ENCODE peak calls at places on chromosomes 7 and 10, in nine cellular contexts. I is uterus, L is sigmoid colon, G is HepG2, E is breast epithelium, Q is prostate gland, S is transverse colon, B is tibial nerve, V is stomach. R is an unnamed sample.

GRCh38 chr7:20307119-20307518 is 23.6 kb upstream of the ITGB8 start:
- DNase-seq in E (no peak), Q (no peak), I (no peak), L (no peak), S (no peak), B (no peak), G (no peak), V (no peak), R (no peak)

GRCh38 chr7:114791771-114792170 is 130.1 kb upstream of the MDFIC start:
- DNase-seq in I (no peak), Q (no peak), S (no peak), E (no peak), L (no peak), B (no peak), V (no peak), G (no peak), R (no peak)

GRCh38 chr10:34854147-34854601 is 39.1 kb upstream of the PARD3 start:
- DNase-seq in S (no peak), Q (peak; percentile 38), I (peak; percentile 22), L (peak; percentile 62), E (no peak), B (peak; percentile 29), G (no peak), V (no peak), R (no peak)

GRCh38 chr7:77346441-77346840 is 69.7 kb downstream of the GSAP start:
- DNase-seq in S (no peak), B (no peak), I (no peak), Q (no peak), V (no peak), L (no peak), E (no peak), G (no peak), R (no peak)

GRCh38 chr10:14466256-14466655 is 135.5 kb upstream of the FRMD4A start:
- DNase-seq in V (no peak), B (no peak), L (no peak), I (no peak), S (no peak), Q (no peak), E (no peak), G (no peak), R (no peak)

GRCh38 chr7:66379761-66380160 is 174.6 kb downstream of the TPST1 start:
- DNase-seq in B (no peak), G (no peak), L (no peak), S (no peak), I (no peak), V (no peak), E (no peak), Q (no peak), R (no peak)

GRCh38 chr10:72162978-72163377 is 52.8 kb upstream of the ANAPC16 start:
- DNase-seq in Q (no peak), V (no peak), B (no peak), L (no peak), G (no peak), I (no peak), S (no peak), E (no peak), R (no peak)

GRCh38 chr10:12388671-12389070 is 39.3 kb downstream of the CAMK1D start:
- DNase-seq in I (no peak), B (no peak), E (no peak), Q (no peak), G (no peak), L (no peak), S (no peak), V (no peak), R (no peak)

GRCh38 chr10:43120948-43121290 is 17.3 kb upstream of the CSGALNACT2 start:
- DNase-seq in B (peak; percentile 15), S (peak; percentile 26), G (no peak), L (no peak), V (peak; percentile 26), E (no peak), Q (no peak), I (no peak), R (peak; percentile 71)

GRCh38 chr10:5040781-5041470 is 37.3 kb upstream of the AKR1C2 start:
- DNase-seq in S (no peak), Q (no peak), B (no peak), G (peak; percentile 50), L (no peak), E (no peak), I (no peak), V (no peak), R (no peak)

GRCh38 chr7:19122018-19122588 is 4.7 kb upstream of the TWIST1 start:
- DNase-seq in G (no peak), S (no peak), L (no peak), Q (no peak), V (no peak), E (no peak), B (no peak), I (no peak), R (no peak)

GRCh38 chr10:52952391-52953079 is 180.0 kb upstream of the MBL2 start:
- DNase-seq in Q (no peak), B (no peak), I (no peak), V (no peak), L (no peak), S (no peak), E (no peak), G (no peak), R (no peak)

DNA sequence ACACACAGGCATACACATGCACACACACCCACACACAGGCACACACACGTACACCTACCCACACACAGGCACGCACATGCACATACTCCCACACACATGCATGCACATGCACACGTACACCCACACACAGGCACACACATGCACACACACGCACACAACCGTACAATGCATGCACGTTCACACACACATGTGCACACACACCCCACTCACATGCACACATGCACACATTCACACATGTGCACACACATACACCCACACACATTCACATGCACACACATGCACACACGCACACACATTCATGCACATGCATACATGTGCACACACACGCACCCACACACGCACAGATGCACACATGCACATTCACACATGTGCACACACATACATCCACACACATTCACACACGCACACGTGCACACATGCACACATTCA is 59.3 kb downstream of the MKI67 start:
- DNase-seq in B (no peak), Q (no peak), S (peak; percentile 3), E (no peak), I (no peak), V (no peak), L (no peak), G (no peak), R (no peak)
- TF ChIP-seq POLR2A in B (no peak), Q (no peak), S (no peak), E (no peak), I (no peak), V (no peak), L (no peak), G (no peak), R (no peak)

GRCh38 chr10:70551491-70551890 is 51.0 kb downstream of the PRF1 start:
- DNase-seq in Q (no peak), S (no peak), E (no peak), I (no peak), B (no peak), V (no peak), G (no peak), L (no peak), R (no peak)

GRCh38 chr10:70549962-70550845 is 52.3 kb downstream of the PRF1 start:
- DNase-seq in I (peak; percentile 71), Q (peak; percentile 36), G (peak; percentile 44), E (peak; percentile 65), V (peak; percentile 77), L (no peak), B (peak; percentile 76), S (peak; percentile 68), R (peak; percentile 76)

GRCh38 chr10:70555371-70555770 is 47.2 kb downstream of the PRF1 start:
- DNase-seq in L (peak; percentile 40), Q (no peak), S (no peak), E (no peak), I (no peak), B (no peak), G (no peak), V (no peak), R (no peak)

GRCh38 chr10:70551971-70552422 is 50.5 kb downstream of the PRF1 start:
- DNase-seq in E (no peak), Q (no peak), G (peak; percentile 80), I (no peak), V (no peak), L (peak; percentile 80), S (peak; percentile 34), B (peak; percentile 49), R (no peak)

GRCh38 chr10:70552585-70552984 is 50.0 kb downstream of the PRF1 start:
- DNase-seq in V (no peak), I (no peak), B (no peak), S (no peak), L (no peak), G (no peak), Q (no peak), E (no peak), R (no peak)
- H3K27ac ChIP-seq in V (no peak overlapping the region), I (no peak overlapping the region), B (no peak overlapping the region), S (peak overlapping the region; percentile 42), L (no peak overlapping the region), G (no peak overlapping the region), Q (no peak overlapping the region), E (no peak overlapping the region), R (no peak overlapping the region)

GRCh38 chr7:140923358-140924006 is 1.2 kb downstream of the BRAF start:
- DNase-seq in G (no peak), L (no peak), B (peak; percentile 9), Q (peak; percentile 10), S (no peak), I (no peak), V (no peak), E (no peak), R (no peak)

GRCh38 chr7:140922741-140923345 is 1.9 kb downstream of the BRAF start:
- DNase-seq in L (no peak), B (no peak), E (no peak), G (no peak), Q (no peak), S (no peak), V (no peak), I (no peak), R (no peak)

GRCh38 chr7:140924019-140924820 is 509 bp downstream of the BRAF start:
- DNase-seq in Q (peak; percentile 62), G (peak; percentile 65), L (peak; percentile 88), V (peak; percentile 75), S (peak; percentile 79), E (peak; percentile 70), I (peak; percentile 63), B (peak; percentile 65), R (peak; percentile 81)

GRCh38 chr7:140926021-140926812 is 1.5 kb upstream of the BRAF start:
- DNase-seq in I (no peak), G (no peak), S (no peak), V (no peak), L (no peak), Q (no peak), E (no peak), B (no peak), R (no peak)

GRCh38 chr7:140924821-140925421 is at the start of gene BRAF:
- DNase-seq in G (peak; percentile 23), L (peak; percentile 95), B (peak; percentile 87), I (peak; percentile 92), Q (peak; percentile 86), V (peak; percentile 93), S (peak; percentile 95), E (peak; percentile 93), R (peak; percentile 92)
- TF ChIP-seq POLR2A in G (no peak), L (no peak), B (peak; percentile 45), I (peak; percentile 51), Q (peak; percentile 48), V (peak; percentile 10), S (peak; percentile 34), E (peak; percentile 71), R (peak; percentile 7)

DNA sequence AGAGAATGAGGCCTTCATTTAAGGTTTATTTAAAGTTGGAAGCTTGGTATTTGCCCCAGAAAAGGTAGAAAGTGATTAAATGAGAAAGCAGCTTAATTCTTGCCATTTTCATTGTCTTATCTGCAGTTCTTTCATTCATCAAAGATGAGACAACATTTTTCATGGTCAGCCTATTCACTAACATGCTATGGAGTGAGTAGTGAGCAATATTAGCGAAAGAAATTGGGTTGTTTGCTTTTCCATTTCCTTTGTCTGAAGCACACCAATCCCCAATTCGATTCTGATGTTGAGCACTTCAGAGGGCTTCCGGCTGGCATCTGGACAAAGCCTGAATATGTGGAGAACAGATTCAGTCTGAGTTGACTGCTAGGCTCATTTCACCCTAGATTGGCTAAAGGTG is 317.2 kb downstream of the BBS9 start:
- DNase-seq in S (no peak), E (no peak), I (no peak), Q (no peak), V (no peak), B (no peak), G (no peak), L (no peak), R (no peak)
- H3K27ac ChIP-seq in S (no peak overlapping the region), E (no peak overlapping the region), I (no peak overlapping the region), Q (no peak overlapping the region), V (no peak overlapping the region), B (no peak overlapping the region), G (no peak overlapping the region), L (no peak overlapping the region), R (no peak overlapping the region)